ENCODE peak calls at places on chromosomes 3 and 15, in five cellular contexts. L, X, Y, H and T are unnamed samples.

GRCh38 chr3:172561894-172562664 is 38.8 kb upstream of the TNFSF10 start:
- DNase-seq in L (peak; percentile 14), X (no peak), Y (no peak), H (no peak), T (no peak)

GRCh38 chr3:125202197-125202596 is 10.4 kb downstream of the SLC12A8 start:
- DNase-seq in L (no peak), X (no peak), Y (no peak), H (no peak), T (no peak)

GRCh38 chr15:67413770-67414429 is 107.0 kb upstream of the C15orf61 start:
- DNase-seq in L (peak; percentile 49), X (no peak), Y (peak; percentile 31), H (no peak), T (no peak)

GRCh38 chr3:60708191-60708975 is 542.9 kb downstream of the FHIT start:
- DNase-seq in L (no peak), X (no peak), Y (peak; percentile 3), H (no peak), T (no peak)

GRCh38 chr3:138063416-138063815 is 52.0 kb downstream of the DZIP1L start:
- DNase-seq in L (no peak), X (no peak), Y (no peak), H (no peak), T (no peak)

GRCh38 chr3:133117342-133117741 is 79.2 kb downstream of the TMEM108 start:
- DNase-seq in L (no peak), X (no peak), Y (no peak), H (no peak), T (no peak)

GRCh38 chr3:79039192-79039591 is 728.6 kb downstream of the ROBO1 start:
- DNase-seq in L (no peak), X (no peak), Y (no peak), H (no peak), T (no peak)

GRCh38 chr3:5038243-5038642 is 59.0 kb downstream of the BHLHE40 start:
- DNase-seq in L (no peak), X (no peak), Y (no peak), H (no peak), T (no peak)

GRCh38 chr15:98174286-98174685 is 213.8 kb downstream of the ARRDC4 start:
- DNase-seq in L (no peak), X (no peak), Y (no peak), H (no peak), T (no peak)

GRCh38 chr3:60764870-60765269 is 486.4 kb downstream of the FHIT start:
- DNase-seq in L (no peak), X (no peak), Y (no peak), H (no peak), T (no peak)

GRCh38 chr3:156751461-156752025 is 74.6 kb upstream of the LEKR1 start:
- DNase-seq in L (no peak), X (peak; percentile 57), Y (peak; percentile 96), H (no peak), T (peak; percentile 47)

GRCh38 chr15:74370471-74370870 is 3.0 kb upstream of the CYP11A1 start:
- DNase-seq in L (no peak), X (no peak), Y (no peak), H (no peak), T (no peak)

GRCh38 chr3:49397470-49397869 is 14.3 kb downstream of the RHOA start:
- DNase-seq in L (no peak), X (no peak), Y (no peak), H (no peak), T (peak; percentile 48)

GRCh38 chr3:396293-396692 is 199.7 kb downstream of the CHL1 start:
- DNase-seq in L (no peak), X (no peak), Y (no peak), H (no peak), T (no peak)

GRCh38 chr3:193982258-193982659 is 153.7 kb upstream of the HES1 start:
- DNase-seq in L (peak; percentile 97), X (peak; percentile 49), Y (peak; percentile 83), H (no peak), T (peak; percentile 62)

GRCh38 chr3:141074529-141074928 is 23.4 kb downstream of the SPSB4 start:
- DNase-seq in L (no peak), X (no peak), Y (no peak), H (no peak), T (no peak)

GRCh38 chr15:38197553-38197952 is 55.1 kb upstream of the SPRED1 start:
- DNase-seq in L (no peak), X (no peak), Y (no peak), H (no peak), T (no peak)

GRCh38 chr15:70374096-70374495 is 276.4 kb upstream of the TLE3 start:
- DNase-seq in L (no peak), X (no peak), Y (no peak), H (no peak), T (no peak)

GRCh38 chr15:79602731-79603130 is 170.6 kb downstream of the MINAR1 start:
- DNase-seq in L (no peak), X (no peak), Y (no peak), H (no peak), T (no peak)

GRCh38 chr15:72368895-72369294 is 6.9 kb downstream of the HEXA start:
- DNase-seq in L (no peak), X (no peak), Y (no peak), H (no peak), T (peak; percentile 69)

GRCh38 chr3:105762749-105763673 is 105.8 kb downstream of the CBLB start:
- DNase-seq in L (no peak), X (no peak), Y (no peak), H (no peak), T (no peak)

GRCh38 chr3:193963808-193964516 is 172.0 kb upstream of the HES1 start:
- DNase-seq in L (no peak), X (no peak), Y (no peak), H (no peak), T (no peak)

GRCh38 chr3:177201707-177202397 is 4.6 kb upstream of the TBL1XR1 start:
- DNase-seq in L (no peak), X (no peak), Y (no peak), H (no peak), T (no peak)

GRCh38 chr15:68789921-68790575 is 30.6 kb downstream of the ANP32A start:
- DNase-seq in L (no peak), X (no peak), Y (peak; percentile 42), H (no peak), T (peak; percentile 57)

GRCh38 chr15:74610302-74610951 is 5.2 kb upstream of the CLK3 start:
- DNase-seq in L (no peak), X (peak; percentile 52), Y (no peak), H (no peak), T (no peak)

GRCh38 chr3:188211476-188211875 is 57.5 kb downstream of the LPP start:
- DNase-seq in L (no peak), X (no peak), Y (peak; percentile 21), H (no peak), T (no peak)

GRCh38 chr15:74482661-74483060 is 21.7 kb upstream of the UBL7 start:
- DNase-seq in L (no peak), X (no peak), Y (peak; percentile 9), H (no peak), T (no peak)

GRCh38 chr3:65492249-65492648 is 546.5 kb downstream of the MAGI1 start:
- DNase-seq in L (no peak), X (no peak), Y (no peak), H (no peak), T (no peak)

GRCh38 chr3:187640823-187641135 is 29.4 kb downstream of the SST start:
- DNase-seq in L (no peak), X (no peak), Y (peak; percentile 35), H (no peak), T (no peak)

GRCh38 chr15:60086676-60087446 is 82.8 kb downstream of the FOXB1 start:
- DNase-seq in L (no peak), X (no peak), Y (no peak), H (no peak), T (no peak)

GRCh38 chr15:58584789-58585461 is 153.1 kb downstream of the LIPC start:
- DNase-seq in L (no peak), X (no peak), Y (no peak), H (no peak), T (no peak)

GRCh38 chr15:67762610-67763368 is 62.5 kb upstream of the SKOR1 start:
- DNase-seq in L (no peak), X (no peak), Y (peak; percentile 58), H (peak; percentile 29), T (no peak)

GRCh38 chr3:69900331-69900730 is 99.2 kb upstream of the SAMMSON start:
- DNase-seq in L (no peak), X (no peak), Y (no peak), H (no peak), T (no peak)

GRCh38 chr3:4744405-4745239 is 234.6 kb upstream of the BHLHE40 start:
- DNase-seq in L (no peak), X (no peak), Y (no peak), H (no peak), T (no peak)

GRCh38 chr3:98846101-98846500 is 55.4 kb downstream of the DCBLD2 start:
- DNase-seq in L (no peak), X (no peak), Y (peak; percentile 41), H (no peak), T (no peak)

GRCh38 chr15:68277605-68278344 is at the start of gene FEM1B:
- DNase-seq in L (peak; percentile 87), X (peak; percentile 93), Y (peak; percentile 86), H (peak; percentile 78), T (peak; percentile 95)

GRCh38 chr3:64488938-64489337 is 198.9 kb downstream of the ADAMTS9 start:
- DNase-seq in L (no peak), X (peak; percentile 40), Y (no peak), H (no peak), T (no peak)

GRCh38 chr15:51093865-51094605 is 671 bp downstream of the TNFAIP8L3 start:
- DNase-seq in L (no peak), X (peak; percentile 70), Y (no peak), H (no peak), T (no peak)

GRCh38 chr3:72907851-72908620 is 20.2 kb downstream of the GXYLT2 start:
- DNase-seq in L (peak; percentile 13), X (no peak), Y (peak; percentile 78), H (no peak), T (peak; percentile 75)

GRCh38 chr3:169303660-169304059 is 359.9 kb downstream of the MECOM start:
- DNase-seq in L (no peak), X (no peak), Y (no peak), H (no peak), T (no peak)